ENCODE peak calls at places on chromosomes 5 and 9, in eight cellular contexts. One of them, this sample, is unnamed.

GRCh38 chr5:115329475-115329874 is 33.0 kb upstream of the CCDC112 start:
- DNase-seq in T-helper 1 cell: no peak
- DNase-seq in hepatocyte: no peak
- DNase-seq in HEK293T: no peak
- DNase-seq in D721Med: no peak
- DNase-seq in neural progenitor cell: peak; percentile 6
- DNase-seq in NCI-H69: no peak
- DNase-seq in tibial artery: no peak
- DNase-seq in this sample: no peak

GRCh38 chr5:26310415-26310814 is 728.0 kb downstream of the CDH9 start:
- DNase-seq in T-helper 1 cell: no peak
- DNase-seq in hepatocyte: no peak
- DNase-seq in HEK293T: no peak
- DNase-seq in D721Med: no peak
- DNase-seq in neural progenitor cell: no peak
- DNase-seq in NCI-H69: no peak
- DNase-seq in tibial artery: no peak
- DNase-seq in this sample: no peak

GRCh38 chr5:100790170-100790665 is 112.9 kb downstream of the ST8SIA4 start:
- DNase-seq in T-helper 1 cell: no peak
- DNase-seq in hepatocyte: peak; percentile 25
- DNase-seq in HEK293T: no peak
- DNase-seq in D721Med: no peak
- DNase-seq in neural progenitor cell: peak; percentile 74
- DNase-seq in NCI-H69: no peak
- DNase-seq in tibial artery: no peak
- DNase-seq in this sample: no peak

GRCh38 chr9:93108301-93109041 is 12.5 kb downstream of the CARD19 start:
- DNase-seq in T-helper 1 cell: no peak
- DNase-seq in hepatocyte: no peak
- DNase-seq in HEK293T: no peak
- DNase-seq in D721Med: peak; percentile 3
- DNase-seq in neural progenitor cell: no peak
- DNase-seq in NCI-H69: peak; percentile 47
- DNase-seq in tibial artery: peak; percentile 63
- DNase-seq in this sample: peak; percentile 85

GRCh38 chr9:9100070-9100469 is 1300.5 kb upstream of the DMAC1 start:
- DNase-seq in T-helper 1 cell: no peak
- DNase-seq in hepatocyte: no peak
- DNase-seq in HEK293T: no peak
- DNase-seq in D721Med: no peak
- DNase-seq in neural progenitor cell: no peak
- DNase-seq in NCI-H69: peak; percentile 85
- DNase-seq in tibial artery: no peak
- DNase-seq in this sample: no peak

GRCh38 chr5:32329395-32329834 is 16.7 kb upstream of the MTMR12 start:
- DNase-seq in T-helper 1 cell: peak; percentile 33
- DNase-seq in hepatocyte: peak; percentile 71
- DNase-seq in HEK293T: peak; percentile 77
- DNase-seq in D721Med: peak; percentile 65
- DNase-seq in neural progenitor cell: peak; percentile 63
- DNase-seq in NCI-H69: peak; percentile 77
- DNase-seq in tibial artery: no peak
- DNase-seq in this sample: no peak

GRCh38 chr5:60586307-60586901 is 113.6 kb downstream of the DEPDC1B start:
- DNase-seq in T-helper 1 cell: no peak
- DNase-seq in hepatocyte: peak; percentile 28
- DNase-seq in HEK293T: no peak
- DNase-seq in D721Med: no peak
- DNase-seq in neural progenitor cell: peak; percentile 7
- DNase-seq in NCI-H69: peak; percentile 62
- DNase-seq in tibial artery: no peak
- DNase-seq in this sample: no peak

GRCh38 chr5:181207214-181207959 is 2.4 kb upstream of the TRIM7 start:
- DNase-seq in T-helper 1 cell: peak; percentile 64
- DNase-seq in hepatocyte: peak; percentile 86
- DNase-seq in HEK293T: peak; percentile 67
- DNase-seq in D721Med: no peak
- DNase-seq in neural progenitor cell: peak; percentile 73
- DNase-seq in NCI-H69: no peak
- DNase-seq in tibial artery: peak; percentile 90
- DNase-seq in this sample: no peak

GRCh38 chr9:76004526-76004925 is 114.1 kb downstream of the PCSK5 start:
- DNase-seq in T-helper 1 cell: no peak
- DNase-seq in hepatocyte: no peak
- DNase-seq in HEK293T: no peak
- DNase-seq in D721Med: no peak
- DNase-seq in neural progenitor cell: no peak
- DNase-seq in NCI-H69: no peak
- DNase-seq in tibial artery: no peak
- DNase-seq in this sample: no peak

GRCh38 chr5:90224342-90224741 is 185.2 kb downstream of the CETN3 start:
- DNase-seq in T-helper 1 cell: no peak
- DNase-seq in hepatocyte: no peak
- DNase-seq in HEK293T: no peak
- DNase-seq in D721Med: no peak
- DNase-seq in neural progenitor cell: no peak
- DNase-seq in NCI-H69: no peak
- DNase-seq in tibial artery: no peak
- DNase-seq in this sample: no peak

GRCh38 chr5:113495402-113495801 is 7.1 kb upstream of the MCC start:
- DNase-seq in T-helper 1 cell: no peak
- DNase-seq in hepatocyte: no peak
- DNase-seq in HEK293T: no peak
- DNase-seq in D721Med: no peak
- DNase-seq in neural progenitor cell: no peak
- DNase-seq in NCI-H69: no peak
- DNase-seq in tibial artery: no peak
- DNase-seq in this sample: no peak

GRCh38 chr5:7742241-7742656 is 108.7 kb downstream of the CFAP90 start:
- DNase-seq in T-helper 1 cell: no peak
- DNase-seq in hepatocyte: peak; percentile 64
- DNase-seq in HEK293T: no peak
- DNase-seq in D721Med: no peak
- DNase-seq in neural progenitor cell: no peak
- DNase-seq in NCI-H69: no peak
- DNase-seq in tibial artery: no peak
- DNase-seq in this sample: no peak

GRCh38 chr5:115450741-115451140 is 93.8 kb downstream of the FEM1C start:
- DNase-seq in T-helper 1 cell: no peak
- DNase-seq in hepatocyte: no peak
- DNase-seq in HEK293T: no peak
- DNase-seq in D721Med: no peak
- DNase-seq in neural progenitor cell: no peak
- DNase-seq in NCI-H69: peak; percentile 83
- DNase-seq in tibial artery: no peak
- DNase-seq in this sample: no peak

GRCh38 chr9:6928863-6929262 is 171.1 kb downstream of the KDM4C start:
- DNase-seq in T-helper 1 cell: no peak
- DNase-seq in hepatocyte: no peak
- DNase-seq in HEK293T: no peak
- DNase-seq in D721Med: no peak
- DNase-seq in neural progenitor cell: no peak
- DNase-seq in NCI-H69: no peak
- DNase-seq in tibial artery: no peak
- DNase-seq in this sample: no peak

GRCh38 chr5:5164158-5164557 is 24.0 kb downstream of the ADAMTS16 start:
- DNase-seq in T-helper 1 cell: no peak
- DNase-seq in hepatocyte: no peak
- DNase-seq in HEK293T: no peak
- DNase-seq in D721Med: no peak
- DNase-seq in neural progenitor cell: no peak
- DNase-seq in NCI-H69: no peak
- DNase-seq in tibial artery: no peak
- DNase-seq in this sample: no peak

GRCh38 chr5:180193749-180194375 is 15.1 kb downstream of the RASGEF1C start:
- DNase-seq in T-helper 1 cell: no peak
- DNase-seq in hepatocyte: no peak
- DNase-seq in HEK293T: no peak
- DNase-seq in D721Med: no peak
- DNase-seq in neural progenitor cell: no peak
- DNase-seq in NCI-H69: no peak
- DNase-seq in tibial artery: no peak
- DNase-seq in this sample: peak; percentile 62

GRCh38 chr5:172641359-172642045 is 439 bp downstream of the NEURL1B start:
- DNase-seq in T-helper 1 cell: no peak
- DNase-seq in hepatocyte: no peak
- DNase-seq in HEK293T: peak; percentile 36
- DNase-seq in D721Med: no peak
- DNase-seq in neural progenitor cell: peak; percentile 68
- DNase-seq in NCI-H69: peak; percentile 82
- DNase-seq in tibial artery: no peak
- DNase-seq in this sample: no peak

GRCh38 chr9:132784286-132784820 is 93.7 kb downstream of the AK8 start:
- DNase-seq in T-helper 1 cell: no peak
- DNase-seq in hepatocyte: no peak
- DNase-seq in HEK293T: no peak
- DNase-seq in D721Med: no peak
- DNase-seq in neural progenitor cell: no peak
- DNase-seq in NCI-H69: no peak
- DNase-seq in tibial artery: no peak
- DNase-seq in this sample: peak; percentile 55

GRCh38 chr9:137394866-137395665 is 27.9 kb downstream of the EXD3 start:
- DNase-seq in T-helper 1 cell: no peak
- DNase-seq in hepatocyte: no peak
- DNase-seq in HEK293T: no peak
- DNase-seq in D721Med: no peak
- DNase-seq in neural progenitor cell: peak; percentile 1
- DNase-seq in NCI-H69: no peak
- DNase-seq in tibial artery: no peak
- DNase-seq in this sample: no peak